ENCODE peak calls at places on chromosomes 16 and 17, in eight cellular contexts. K, D, Q, C, W, X, A and F are unnamed samples.

GRCh38 chr16:87707097-87707496 is 58.7 kb downstream of the KLHDC4 start:
- DNase-seq in K (no peak), D (no peak), Q (no peak), C (no peak), W (no peak), X (no peak), A (no peak), F (no peak)

GRCh38 chr17:42177684-42178083 is 3.3 kb downstream of the KCNH4 start:
- DNase-seq in K (no peak), D (no peak), Q (no peak), C (no peak), W (no peak), X (no peak), A (no peak), F (no peak)

GRCh38 chr16:78809535-78809934 is 710.1 kb downstream of the WWOX start:
- DNase-seq in K (no peak), D (no peak), Q (no peak), C (no peak), W (no peak), X (no peak), A (no peak), F (no peak)

GRCh38 chr17:59108400-59109102 is 1.9 kb upstream of the TRIM37 start:
- DNase-seq in K (no peak), D (no peak), Q (no peak), C (no peak), W (no peak), X (no peak), A (no peak), F (no peak)

GRCh38 chr16:53159781-53160436 is 105.1 kb downstream of the CHD9 start:
- DNase-seq in K (peak), D (peak), Q (no peak), C (peak), W (no peak), X (peak), A (no peak), F (peak)

GRCh38 chr17:82231562-82232321 is 2.9 kb downstream of the SLC16A3 start:
- DNase-seq in K (peak), D (no peak), Q (peak), C (peak), W (peak), X (peak), A (peak), F (peak)

GRCh38 chr16:47574091-47575054 is 113.2 kb downstream of the PHKB start:
- DNase-seq in K (peak), D (peak), Q (no peak), C (peak), W (no peak), X (peak), A (no peak), F (peak)

GRCh38 chr16:7590934-7591333 is 258.3 kb downstream of the RBFOX1 start:
- DNase-seq in K (no peak), D (no peak), Q (no peak), C (no peak), W (no peak), X (no peak), A (no peak), F (no peak)

GRCh38 chr17:82664701-82665182 is 16.5 kb upstream of the WDR45B start:
- DNase-seq in K (no peak), D (no peak), Q (no peak), C (no peak), W (peak), X (no peak), A (no peak), F (no peak)

GRCh38 chr16:14071576-14072271 is 605 bp downstream of the MRTFB start:
- DNase-seq in K (peak), D (no peak), Q (no peak), C (no peak), W (no peak), X (no peak), A (no peak), F (no peak)

GRCh38 chr16:76277099-76278030 is at the start of gene CNTNAP4:
- DNase-seq in K (no peak), D (no peak), Q (no peak), C (peak), W (no peak), X (no peak), A (no peak), F (no peak)

GRCh38 chr17:42566215-42566872 is 556 bp upstream of the MLX start:
- DNase-seq in K (no peak), D (no peak), Q (no peak), C (no peak), W (no peak), X (no peak), A (no peak), F (peak)

GRCh38 chr16:35440875-35441274 is 1981.5 kb downstream of the TP53TG3F start:
- DNase-seq in K (no peak), D (no peak), Q (no peak), C (no peak), W (no peak), X (no peak), A (no peak), F (no peak)

GRCh38 chr17:80738987-80739730 is 194.5 kb downstream of the RPTOR start:
- DNase-seq in K (no peak), D (no peak), Q (peak), C (no peak), W (no peak), X (no peak), A (no peak), F (no peak)

GRCh38 chr16:75252049-75252864 is 833 bp upstream of the BCAR1 start:
- DNase-seq in K (peak), D (no peak), Q (no peak), C (no peak), W (no peak), X (no peak), A (no peak), F (no peak)

GRCh38 chr16:72291531-72291981 is 119.6 kb upstream of the PMFBP1 start:
- DNase-seq in K (peak), D (no peak), Q (no peak), C (peak), W (no peak), X (peak), A (no peak), F (peak)

GRCh38 chr16:31134091-31134571 is 1.4 kb downstream of the PRSS8 start:
- DNase-seq in K (no peak), D (no peak), Q (no peak), C (peak), W (no peak), X (no peak), A (no peak), F (peak)